ENCODE peak calls at places on chromosomes 2 and 18, in four cellular contexts. A, Z, R and C are unnamed samples.

GRCh38 chr2:148615446-148615845 is 29.1 kb upstream of the EPC2 start:
- DNase-seq in A (no peak), Z (no peak), R (no peak), C (no peak)

GRCh38 chr2:46952171-46952570 is 36.6 kb upstream of the MCFD2 start:
- DNase-seq in A (no peak), Z (no peak), R (no peak), C (no peak)

GRCh38 chr18:58525928-58526424 is 102.9 kb downstream of the ALPK2 start:
- DNase-seq in A (no peak), Z (no peak), R (no peak), C (no peak)

GRCh38 chr2:25309402-25309801 is 32.3 kb downstream of the DNMT3A start:
- DNase-seq in A (peak; percentile 67), Z (peak; percentile 43), R (no peak), C (no peak)

GRCh38 chr2:57906152-57906732 is 140.4 kb upstream of the VRK2 start:
- DNase-seq in A (peak; percentile 5), Z (no peak), R (peak; percentile 1), C (peak; percentile 33)

GRCh38 chr2:40103163-40103562 is 324.1 kb upstream of the THUMPD2 start:
- DNase-seq in A (no peak), Z (no peak), R (no peak), C (no peak)

GRCh38 chr2:164967781-164968228 is 12.5 kb upstream of the SLC38A11 start:
- DNase-seq in A (no peak), Z (no peak), R (peak; percentile 72), C (peak; percentile 86)

GRCh38 chr2:152337511-152337903 is 2.5 kb downstream of the FMNL2 start:
- DNase-seq in A (no peak), Z (no peak), R (no peak), C (no peak)

GRCh38 chr2:70513751-70514150 is 39.9 kb downstream of the TGFA start:
- DNase-seq in A (no peak), Z (no peak), R (no peak), C (no peak)

GRCh38 chr2:206086683-206087350 is 843 bp upstream of the INO80D start:
- DNase-seq in A (no peak), Z (no peak), R (no peak), C (no peak)

GRCh38 chr2:230202430-230203109 is 17.2 kb downstream of the SP110 start:
- DNase-seq in A (peak; percentile 83), Z (no peak), R (no peak), C (no peak)

GRCh38 chr2:121803503-121803902 is 48.1 kb downstream of the TSN start:
- DNase-seq in A (peak; percentile 28), Z (no peak), R (no peak), C (no peak)

GRCh38 chr2:30233142-30233961 is 2.0 kb downstream of the LBH start:
- DNase-seq in A (no peak), Z (no peak), R (no peak), C (no peak)

GRCh38 chr2:133674433-133675331 is 106.4 kb upstream of the NCKAP5 start:
- DNase-seq in A (no peak), Z (peak; percentile 49), R (peak; percentile 91), C (peak; percentile 7)

GRCh38 chr2:38092196-38092902 is 16.4 kb upstream of the CYP1B1 start:
- DNase-seq in A (no peak), Z (peak; percentile 84), R (no peak), C (no peak)

GRCh38 chr18:41538751-41539150 is 416.3 kb upstream of the PIK3C3 start:
- DNase-seq in A (no peak), Z (no peak), R (no peak), C (no peak)

GRCh38 chr2:9892236-9892635 is 49.0 kb downstream of the TAF1B start:
- DNase-seq in A (no peak), Z (no peak), R (no peak), C (no peak)

GRCh38 chr2:238875161-238875530 is 27.3 kb downstream of the TWIST2 start:
- DNase-seq in A (no peak), Z (peak; percentile 56), R (no peak), C (no peak)

GRCh38 chr2:61011649-61012048 is 5.9 kb upstream of the PEX13 start:
- DNase-seq in A (no peak), Z (peak; percentile 56), R (no peak), C (no peak)

GRCh38 chr2:222756951-222757645 is 85.6 kb downstream of the MOGAT1 start:
- DNase-seq in A (no peak), Z (no peak), R (no peak), C (no peak)

GRCh38 chr18:3775996-3776395 is 326.0 kb downstream of the TGIF1 start:
- DNase-seq in A (no peak), Z (no peak), R (no peak), C (no peak)

GRCh38 chr18:3771121-3771971 is 321.4 kb downstream of the TGIF1 start:
- DNase-seq in A (peak; percentile 87), Z (peak; percentile 84), R (peak; percentile 64), C (peak; percentile 46)

GRCh38 chr18:3777719-3778118 is 327.7 kb downstream of the TGIF1 start:
- DNase-seq in A (no peak), Z (no peak), R (no peak), C (no peak)

DNA sequence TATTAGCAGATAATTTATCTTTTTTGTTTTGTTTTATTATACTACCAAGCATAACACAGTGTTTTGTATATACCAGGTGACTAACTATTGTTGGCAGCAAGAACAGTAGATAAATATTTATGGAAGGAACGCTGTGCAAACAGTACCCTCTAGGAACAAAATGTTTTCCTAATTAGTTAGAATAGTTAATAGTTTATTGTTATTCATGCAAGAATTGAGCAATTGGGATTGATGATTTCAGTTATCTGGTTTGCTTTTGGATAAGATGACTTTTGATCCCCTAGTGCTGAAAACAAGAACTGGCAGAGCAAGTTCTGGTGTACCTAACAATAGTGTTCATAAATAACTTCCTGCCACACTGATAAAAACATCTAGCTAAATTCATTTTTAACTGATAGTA is 323.3 kb downstream of the TGIF1 start:
- DNase-seq in A (no peak), Z (no peak), R (peak; percentile 63), C (no peak)
- TF ChIP-seq CTCF in A (no peak), Z (no peak), R (no peak), C (no peak)

GRCh38 chr2:85774126-85774978 is 20.6 kb downstream of the ATOH8 start:
- DNase-seq in A (no peak), Z (no peak), R (no peak), C (no peak)

GRCh38 chr2:85773692-85774091 is 19.9 kb downstream of the ATOH8 start:
- DNase-seq in A (no peak), Z (no peak), R (no peak), C (no peak)

GRCh38 chr2:85772019-85772745 is 18.4 kb downstream of the ATOH8 start:
- DNase-seq in A (peak; percentile 55), Z (peak; percentile 99), R (peak; percentile 62), C (peak; percentile 99)

GRCh38 chr2:85771486-85771885 is 17.7 kb downstream of the ATOH8 start:
- DNase-seq in A (no peak), Z (no peak), R (no peak), C (no peak)

DNA sequence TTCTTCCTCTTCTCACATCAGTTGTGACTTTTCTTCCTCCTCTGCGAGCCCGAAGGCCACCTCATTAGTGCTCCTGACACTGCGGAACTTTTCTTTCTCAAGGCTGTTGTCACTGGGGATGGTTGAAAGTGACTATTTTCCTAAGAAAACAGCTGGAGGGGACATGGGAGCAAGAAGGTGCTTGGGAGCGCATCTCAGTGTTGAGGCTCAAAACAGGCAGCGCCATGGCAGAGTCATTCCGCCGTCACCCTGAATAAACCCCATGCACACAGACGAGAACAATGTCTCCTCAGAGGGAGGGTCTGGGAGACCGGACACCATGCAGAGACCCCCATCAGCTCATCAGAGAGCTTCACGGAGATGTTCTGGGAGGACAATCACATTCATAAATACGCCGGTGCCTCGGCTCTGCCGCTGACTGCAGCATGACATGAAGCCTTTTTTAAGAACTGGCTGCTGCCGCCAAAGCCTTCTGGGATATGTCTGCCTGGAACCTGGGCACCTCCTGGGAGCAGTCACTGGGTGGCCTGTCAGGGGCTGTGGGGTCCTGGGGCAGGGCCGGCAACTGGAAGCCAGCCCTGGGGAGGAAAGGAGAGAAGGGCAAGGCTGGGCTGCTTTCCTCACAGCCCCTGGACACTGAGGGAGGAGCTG is 19.2 kb downstream of the ATOH8 start:
- DNase-seq in A (no peak), Z (peak; percentile 31), R (no peak), C (no peak)
- H3K4me3 ChIP-seq in A (no peak overlapping the region), Z (peak overlapping the region; percentile 41), R (no peak overlapping the region), C (peak overlapping the region; percentile 25)

DNA sequence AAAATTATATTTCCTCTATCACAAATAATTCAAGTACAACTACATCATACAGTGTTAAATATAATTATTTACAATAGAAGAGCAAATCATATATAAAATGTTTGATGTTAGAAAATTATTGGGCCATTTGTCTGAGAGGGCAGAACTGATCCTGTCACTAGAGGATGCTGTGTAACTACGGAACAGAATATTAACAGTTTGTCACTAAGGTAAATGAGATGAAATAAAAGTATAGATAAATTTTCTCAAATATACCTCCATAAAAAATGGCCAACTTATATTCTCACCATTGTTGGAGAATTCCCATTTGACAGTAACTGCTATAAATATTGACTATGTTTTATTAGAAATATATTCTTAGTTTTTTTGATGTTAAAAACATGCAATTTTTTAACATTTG is 1067.4 kb upstream of the DDX18 start:
- DNase-seq in A (no peak), Z (no peak), R (no peak), C (no peak)
- TF ChIP-seq CTCF in A (no peak), Z (no peak), R (peak; percentile 76), C (no peak)

GRCh38 chr2:96530474-96531357 is 5.8 kb upstream of the ARID5A start:
- DNase-seq in A (no peak), Z (no peak), R (no peak), C (no peak)

GRCh38 chr2:96531366-96531765 is 5.2 kb upstream of the ARID5A start:
- DNase-seq in A (no peak), Z (no peak), R (no peak), C (no peak)

GRCh38 chr2:96532641-96533291 is 3.8 kb upstream of the ARID5A start:
- DNase-seq in A (no peak), Z (no peak), R (no peak), C (no peak)

GRCh38 chr2:96533292-96534073 is 3.1 kb upstream of the ARID5A start:
- DNase-seq in A (peak; percentile 69), Z (peak; percentile 97), R (no peak), C (no peak)

DNA sequence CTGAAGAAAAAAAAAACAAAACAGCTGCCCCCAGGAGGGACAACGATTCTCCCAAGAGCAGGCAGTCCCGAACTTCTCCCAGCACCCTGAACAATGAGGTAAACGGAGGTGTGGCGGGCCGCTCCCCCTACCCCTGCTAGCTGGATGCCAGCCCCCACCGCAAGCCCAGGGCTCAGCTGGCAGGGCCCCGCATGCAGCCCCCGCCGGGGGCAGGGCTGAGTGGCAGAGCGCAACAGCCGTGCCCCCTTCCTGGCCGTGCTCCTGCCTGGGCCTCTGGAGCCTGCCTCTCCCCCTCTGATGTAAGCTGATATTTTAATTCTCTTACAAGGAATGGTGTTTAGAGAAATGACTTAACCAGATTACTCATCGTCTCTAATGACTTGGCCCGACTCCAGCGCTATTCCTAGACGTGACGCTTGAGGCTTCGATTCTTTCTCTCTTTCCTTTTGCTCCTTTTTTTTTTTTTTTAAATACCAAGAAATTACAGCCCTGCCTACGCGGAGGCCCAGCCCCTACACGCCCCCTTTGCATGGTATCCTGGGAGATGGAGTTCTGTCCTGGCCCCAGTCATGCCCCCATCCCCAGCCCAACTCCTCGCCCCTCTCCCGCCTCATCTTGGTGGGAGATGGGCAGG is 4.6 kb upstream of the ARID5A start:
- DNase-seq in A (peak; percentile 33), Z (peak; percentile 99), R (peak; percentile 26), C (peak; percentile 100)
- H3K4me3 ChIP-seq in A (no peak overlapping the region), Z (peak overlapping the region; percentile 43), R (no peak overlapping the region), C (peak overlapping the region; percentile 14)